ENCODE peak calls at places on chromosomes 1 and 21, in nine cellular contexts. D, I, T, Z, L, P, S, R and H are unnamed samples.

GRCh38 chr1:154344977-154345837 is 19.9 kb downstream of the ATP8B2 start:
- DNase-seq in D (no peak), I (no peak), T (no peak), Z (no peak), L (no peak), P (no peak), S (peak), R (no peak), H (no peak)

GRCh38 chr1:198880397-198880796 is 241.6 kb downstream of the PTPRC start:
- DNase-seq in D (no peak), I (no peak), T (no peak), Z (no peak), L (no peak), P (no peak), S (peak), R (no peak), H (no peak)

GRCh38 chr1:76086109-76086508 is 11.6 kb downstream of the ST6GALNAC3 start:
- DNase-seq in D (no peak), I (no peak), T (no peak), Z (no peak), L (no peak), P (no peak), S (no peak), R (no peak), H (no peak)

GRCh38 chr1:8764301-8764937 is 53.0 kb downstream of the RERE start:
- DNase-seq in D (no peak), I (no peak), T (no peak), Z (no peak), L (no peak), P (no peak), S (no peak), R (no peak), H (no peak)

GRCh38 chr1:224203243-224204016 is 20.4 kb downstream of the DEGS1 start:
- DNase-seq in D (no peak), I (peak), T (peak), Z (no peak), L (peak), P (peak), S (peak), R (no peak), H (no peak)

GRCh38 chr1:210151063-210151672 is 81.4 kb upstream of the SERTAD4 start:
- DNase-seq in D (no peak), I (no peak), T (no peak), Z (no peak), L (no peak), P (no peak), S (no peak), R (no peak), H (no peak)

GRCh38 chr1:118136511-118136937 is 48.5 kb downstream of the SPAG17 start:
- DNase-seq in D (no peak), I (no peak), T (no peak), Z (no peak), L (no peak), P (no peak), S (peak), R (no peak), H (peak)

GRCh38 chr1:213297021-213297420 is 246.0 kb downstream of the RPS6KC1 start:
- DNase-seq in D (no peak), I (no peak), T (no peak), Z (no peak), L (no peak), P (no peak), S (no peak), R (no peak), H (no peak)

GRCh38 chr1:100542264-100542663 is 4.3 kb downstream of the GPR88 start:
- DNase-seq in D (no peak), I (no peak), T (no peak), Z (no peak), L (no peak), P (no peak), S (no peak), R (no peak), H (no peak)

GRCh38 chr1:159892944-159893343 is 7.0 kb downstream of the CFAP45 start:
- DNase-seq in D (no peak), I (no peak), T (no peak), Z (no peak), L (no peak), P (no peak), S (no peak), R (no peak), H (no peak)

GRCh38 chr1:9706178-9706577 is 54.6 kb downstream of the PIK3CD start:
- DNase-seq in D (no peak), I (no peak), T (no peak), Z (no peak), L (no peak), P (no peak), S (no peak), R (no peak), H (no peak)

GRCh38 chr1:157496121-157496526 is 56.2 kb downstream of the FCRL5 start:
- DNase-seq in D (no peak), I (no peak), T (peak), Z (no peak), L (peak), P (no peak), S (peak), R (no peak), H (no peak)

GRCh38 chr21:17451364-17451869 is 61.4 kb upstream of the CXADR start:
- DNase-seq in D (no peak), I (no peak), T (peak), Z (no peak), L (peak), P (no peak), S (peak), R (peak), H (no peak)

GRCh38 chr1:227895828-227896685 is 51.7 kb downstream of the WNT9A start:
- DNase-seq in D (peak), I (peak), T (peak), Z (peak), L (peak), P (peak), S (peak), R (no peak), H (no peak)

GRCh38 chr21:42652527-42653491 is 612 bp upstream of the PDE9A start:
- DNase-seq in D (no peak), I (peak), T (peak), Z (no peak), L (peak), P (peak), S (peak), R (no peak), H (no peak)

GRCh38 chr1:1165900-1166421 is 7.7 kb upstream of the TTLL10 start:
- DNase-seq in D (no peak), I (no peak), T (no peak), Z (no peak), L (peak), P (no peak), S (no peak), R (no peak), H (no peak)

GRCh38 chr1:32063261-32063681 is 9.5 kb upstream of the TMEM39B start:
- DNase-seq in D (peak), I (no peak), T (no peak), Z (no peak), L (no peak), P (no peak), S (peak), R (no peak), H (no peak)
- TF ChIP-seq POLR2A in D (no peak), I (no peak), T (no peak), Z (no peak), L (no peak), P (no peak), S (no peak), R (no peak), H (no peak)

DNA sequence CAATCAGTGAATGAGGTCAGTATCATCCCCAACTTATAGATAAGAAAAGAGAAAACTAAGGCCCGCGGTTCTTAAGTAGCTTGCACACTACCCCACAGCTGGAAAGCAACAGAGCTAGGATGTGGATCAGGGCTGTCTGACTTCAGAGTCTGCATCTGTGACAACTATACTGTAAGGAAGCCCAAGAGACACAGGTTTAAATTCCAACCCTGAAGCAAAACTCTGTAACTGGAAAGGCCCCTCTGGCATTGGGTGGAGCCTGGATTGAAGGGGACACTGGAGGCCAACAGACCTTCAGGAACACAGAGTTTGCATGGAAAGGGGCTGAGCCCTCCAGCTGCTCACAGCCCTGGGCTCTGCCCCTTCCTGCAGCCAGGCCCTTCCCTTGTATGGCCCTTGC is 40.2 kb downstream of the LGR6 start:
- DNase-seq in D (no peak), I (no peak), T (no peak), Z (no peak), L (no peak), P (no peak), S (no peak), R (no peak), H (no peak)
- TF ChIP-seq POLR2A in D (no peak), I (no peak), T (no peak), Z (no peak), L (no peak), P (no peak), S (no peak), R (no peak), H (no peak)

GRCh38 chr1:222104661-222105392 is 362.9 kb upstream of the DUSP10 start:
- DNase-seq in D (no peak), I (no peak), T (no peak), Z (no peak), L (no peak), P (no peak), S (peak), R (no peak), H (no peak)
- TF ChIP-seq POLR2A in D (no peak), I (no peak), T (no peak), Z (no peak), L (no peak), P (no peak), S (no peak), R (no peak), H (no peak)

GRCh38 chr1:2546515-2547209 is 9.5 kb upstream of the TNFRSF14 start:
- DNase-seq in D (peak), I (peak), T (peak), Z (no peak), L (peak), P (peak), S (peak), R (peak), H (peak)
- TF ChIP-seq POLR2A in D (no peak), I (no peak), T (peak), Z (no peak), L (peak), P (no peak), S (no peak), R (no peak), H (no peak)

DNA sequence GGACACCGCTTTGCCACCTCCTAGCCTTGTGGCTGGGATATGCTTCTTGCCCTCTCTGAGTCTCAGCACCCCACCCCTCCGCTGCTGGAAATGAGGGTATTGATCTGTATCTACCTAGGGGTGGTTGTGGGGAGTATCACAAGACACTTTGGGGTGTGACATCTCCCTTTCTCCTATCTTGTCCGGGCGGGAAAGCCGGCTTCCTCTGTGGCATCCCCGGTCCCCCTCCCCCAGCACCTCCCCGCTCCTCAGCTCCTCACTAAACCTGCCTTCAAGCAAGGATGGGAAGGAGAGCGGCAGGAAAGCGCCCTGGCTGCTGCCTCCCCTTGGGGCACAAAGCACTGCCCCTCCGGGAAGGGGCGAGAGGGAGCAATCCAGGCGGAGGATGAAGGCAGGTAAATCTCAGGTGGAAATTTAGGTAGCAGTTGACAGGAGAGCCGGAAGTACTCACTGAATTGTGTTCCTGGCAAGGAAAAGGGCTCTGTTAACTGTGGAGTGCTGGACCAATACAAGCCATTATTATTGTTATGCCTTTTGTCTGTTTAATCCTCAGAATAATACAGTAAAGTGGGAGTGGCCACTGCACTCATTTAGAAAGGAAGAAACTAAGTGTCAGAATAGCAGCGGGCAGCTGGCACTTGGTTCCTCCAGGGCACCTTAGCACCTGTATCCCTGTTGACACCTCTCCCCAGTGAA is 49.0 kb upstream of the LRP8 start:
- DNase-seq in D (peak), I (peak), T (peak), Z (peak), L (peak), P (no peak), S (no peak), R (no peak), H (no peak)
- TF ChIP-seq POLR2A in D (no peak), I (no peak), T (no peak), Z (no peak), L (no peak), P (no peak), S (no peak), R (no peak), H (no peak)

GRCh38 chr1:32208891-32209309 is at the start of gene DCDC2B:
- DNase-seq in D (no peak), I (peak), T (peak), Z (no peak), L (peak), P (no peak), S (peak), R (peak), H (no peak)
- TF ChIP-seq POLR2A in D (no peak), I (no peak), T (no peak), Z (no peak), L (no peak), P (no peak), S (no peak), R (no peak), H (no peak)